ENCODE peak calls at places on chromosomes 11 and 22, in nine cellular contexts. P, J, G, U, M, V, S, F and W are unnamed samples.

GRCh38 chr22:48089601-48090331 is 1327.3 kb downstream of the TBC1D22A start:
- DNase-seq in P (peak), J (no peak), G (peak), U (no peak), M (no peak), V (no peak), S (no peak), F (peak), W (no peak)

GRCh38 chr11:70577948-70578347 is 179.6 kb downstream of the CTTN start:
- DNase-seq in P (no peak), J (no peak), G (no peak), U (no peak), M (peak), V (no peak), S (no peak), F (no peak), W (no peak)

GRCh38 chr22:29145321-29146072 is 60.2 kb upstream of the EMID1 start:
- DNase-seq in P (peak), J (no peak), G (no peak), U (peak), M (no peak), V (no peak), S (no peak), F (no peak), W (no peak)

GRCh38 chr11:101456812-101457211 is 127.0 kb downstream of the TRPC6 start:
- DNase-seq in P (no peak), J (no peak), G (no peak), U (no peak), M (no peak), V (no peak), S (no peak), F (no peak), W (no peak)

GRCh38 chr22:28402066-28402465 is 277.6 kb downstream of the TTC28 start:
- DNase-seq in P (no peak), J (no peak), G (no peak), U (no peak), M (no peak), V (no peak), S (no peak), F (no peak), W (no peak)

GRCh38 chr22:27129266-27129665 is 471.9 kb downstream of the MIAT start:
- DNase-seq in P (peak), J (no peak), G (peak), U (no peak), M (no peak), V (no peak), S (no peak), F (no peak), W (peak)

GRCh38 chr11:38005597-38005996 is 1407.6 kb upstream of the RAG2 start:
- DNase-seq in P (no peak), J (no peak), G (no peak), U (no peak), M (no peak), V (no peak), S (no peak), F (no peak), W (peak)

GRCh38 chr11:131880976-131881375 is 510.6 kb downstream of the NTM start:
- DNase-seq in P (no peak), J (no peak), G (no peak), U (no peak), M (no peak), V (no peak), S (no peak), F (no peak), W (no peak)

GRCh38 chr11:119316729-119317591 is at the start of gene MCAM:
- DNase-seq in P (peak), J (no peak), G (no peak), U (peak), M (peak), V (no peak), S (peak), F (peak), W (peak)

GRCh38 chr11:62398011-62398994 is 20.5 kb upstream of the SCGB1A1 start:
- DNase-seq in P (peak), J (no peak), G (peak), U (no peak), M (peak), V (no peak), S (no peak), F (peak), W (no peak)

GRCh38 chr22:48574776-48575566 is 1252.7 kb downstream of the BRD1 start:
- DNase-seq in P (no peak), J (no peak), G (peak), U (peak), M (peak), V (no peak), S (peak), F (no peak), W (no peak)

GRCh38 chr22:41919357-41920224 is 4.7 kb upstream of the SHISA8 start:
- DNase-seq in P (peak), J (no peak), G (no peak), U (peak), M (peak), V (peak), S (peak), F (peak), W (no peak)

GRCh38 chr22:25700996-25701815 is 40.8 kb upstream of the MYO18B start:
- DNase-seq in P (no peak), J (no peak), G (no peak), U (no peak), M (peak), V (no peak), S (no peak), F (no peak), W (no peak)

GRCh38 chr11:29224739-29225384 is 792.0 kb downstream of the KCNA4 start:
- DNase-seq in P (no peak), J (no peak), G (no peak), U (peak), M (no peak), V (no peak), S (peak), F (no peak), W (no peak)

GRCh38 chr11:128231845-128232410 is 355.4 kb downstream of the ETS1 start:
- DNase-seq in P (no peak), J (no peak), G (no peak), U (no peak), M (no peak), V (no peak), S (no peak), F (no peak), W (no peak)

GRCh38 chr11:60763692-60764369 is 7.2 kb downstream of the MS4A15 start:
- DNase-seq in P (no peak), J (no peak), G (no peak), U (no peak), M (no peak), V (peak), S (no peak), F (no peak), W (no peak)

GRCh38 chr22:46353483-46354105 is 18.1 kb downstream of the TRMU start:
- DNase-seq in P (no peak), J (no peak), G (no peak), U (no peak), M (no peak), V (no peak), S (no peak), F (no peak), W (no peak)

GRCh38 chr11:2943711-2944118 is 14.5 kb upstream of the PHLDA2 start:
- DNase-seq in P (no peak), J (no peak), G (no peak), U (no peak), M (peak), V (no peak), S (no peak), F (no peak), W (no peak)

GRCh38 chr11:57772562-57772961 is 11.0 kb downstream of the CTNND1 start:
- DNase-seq in P (no peak), J (no peak), G (no peak), U (no peak), M (no peak), V (no peak), S (no peak), F (no peak), W (no peak)

GRCh38 chr11:95363710-95364109 is 132.7 kb upstream of the SESN3 start:
- DNase-seq in P (no peak), J (no peak), G (no peak), U (no peak), M (no peak), V (no peak), S (peak), F (peak), W (no peak)

GRCh38 chr11:27076121-27076589 is 35.5 kb downstream of the BBOX1 start:
- DNase-seq in P (no peak), J (no peak), G (no peak), U (no peak), M (no peak), V (no peak), S (no peak), F (no peak), W (no peak)

GRCh38 chr11:116314012-116314411 is 458.8 kb downstream of the BUD13 start:
- DNase-seq in P (no peak), J (no peak), G (no peak), U (no peak), M (no peak), V (no peak), S (no peak), F (no peak), W (no peak)

GRCh38 chr11:47577460-47578041 is 1.2 kb downstream of the KBTBD4 start:
- DNase-seq in P (no peak), J (no peak), G (no peak), U (no peak), M (no peak), V (no peak), S (no peak), F (peak), W (no peak)

GRCh38 chr11:70159612-70160570 is 43.2 kb upstream of the FADD start:
- DNase-seq in P (no peak), J (peak), G (peak), U (no peak), M (no peak), V (no peak), S (no peak), F (no peak), W (peak)

GRCh38 chr11:114156766-114157165 is 97.3 kb downstream of the ZBTB16 start:
- DNase-seq in P (no peak), J (no peak), G (no peak), U (no peak), M (no peak), V (no peak), S (no peak), F (no peak), W (no peak)
- TF ChIP-seq MAX in P (no peak), J (no peak), G (no peak), U (no peak), M (no peak), V (no peak), S (no peak), F (no peak), W (no peak)

GRCh38 chr11:7436657-7437056 is 48.6 kb upstream of the OLFML1 start:
- DNase-seq in P (peak), J (no peak), G (no peak), U (no peak), M (no peak), V (no peak), S (no peak), F (no peak), W (peak)

GRCh38 chr11:7436146-7436545 is 49.2 kb upstream of the OLFML1 start:
- DNase-seq in P (no peak), J (no peak), G (no peak), U (no peak), M (no peak), V (no peak), S (no peak), F (no peak), W (no peak)

GRCh38 chr11:7442588-7443215 is 42.6 kb upstream of the OLFML1 start:
- DNase-seq in P (peak), J (peak), G (peak), U (peak), M (peak), V (peak), S (peak), F (peak), W (peak)

GRCh38 chr11:7437706-7438105 is 47.6 kb upstream of the OLFML1 start:
- DNase-seq in P (no peak), J (no peak), G (no peak), U (no peak), M (no peak), V (no peak), S (no peak), F (no peak), W (no peak)

DNA sequence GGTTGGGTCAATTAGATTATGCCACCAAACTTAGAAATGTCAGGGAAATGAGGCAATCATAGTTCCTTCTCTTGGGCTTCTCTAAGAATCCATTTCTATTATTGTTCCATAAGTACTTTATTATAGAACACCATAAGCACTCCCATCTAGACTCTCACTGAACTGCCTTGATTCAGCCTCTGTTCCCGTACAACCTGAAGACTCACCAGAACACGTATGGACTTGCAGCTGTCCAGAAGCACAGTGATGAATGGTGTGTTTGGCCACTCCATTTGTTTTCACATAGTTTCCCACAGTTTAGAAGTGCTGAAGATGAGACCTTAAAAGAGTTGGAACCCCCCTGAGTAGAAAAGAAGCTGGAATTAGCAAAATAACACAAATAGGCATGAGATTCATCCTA is 45.4 kb upstream of the OLFML1 start:
- DNase-seq in P (no peak), J (no peak), G (no peak), U (no peak), M (no peak), V (no peak), S (no peak), F (no peak), W (no peak)
- TF ChIP-seq MAX in P (no peak), J (no peak), G (no peak), U (no peak), M (no peak), V (no peak), S (no peak), F (no peak), W (no peak)

DNA sequence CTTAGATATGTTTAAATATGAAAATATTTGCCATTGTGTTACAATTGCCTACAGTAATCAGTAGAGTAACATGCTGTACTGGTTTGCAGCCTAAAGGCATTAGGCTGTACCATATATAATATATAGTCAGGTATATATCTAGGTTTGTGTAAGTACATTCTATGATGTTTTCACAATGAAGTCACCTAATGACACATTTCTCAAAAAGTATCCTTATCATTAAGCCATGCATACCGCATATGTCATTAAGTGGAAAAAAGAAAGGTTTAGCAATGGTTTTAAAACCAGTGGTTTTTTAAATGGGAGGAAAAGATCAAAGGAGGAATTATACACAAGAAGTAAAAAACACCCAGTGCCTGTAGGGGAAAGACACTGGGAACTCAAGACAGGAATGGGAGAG is 122.7 kb downstream of the RBFOX2 start:
- DNase-seq in P (no peak), J (no peak), G (no peak), U (no peak), M (no peak), V (no peak), S (no peak), F (no peak), W (no peak)
- TF ChIP-seq MAX in P (no peak), J (no peak), G (no peak), U (no peak), M (no peak), V (no peak), S (no peak), F (no peak), W (no peak)

DNA sequence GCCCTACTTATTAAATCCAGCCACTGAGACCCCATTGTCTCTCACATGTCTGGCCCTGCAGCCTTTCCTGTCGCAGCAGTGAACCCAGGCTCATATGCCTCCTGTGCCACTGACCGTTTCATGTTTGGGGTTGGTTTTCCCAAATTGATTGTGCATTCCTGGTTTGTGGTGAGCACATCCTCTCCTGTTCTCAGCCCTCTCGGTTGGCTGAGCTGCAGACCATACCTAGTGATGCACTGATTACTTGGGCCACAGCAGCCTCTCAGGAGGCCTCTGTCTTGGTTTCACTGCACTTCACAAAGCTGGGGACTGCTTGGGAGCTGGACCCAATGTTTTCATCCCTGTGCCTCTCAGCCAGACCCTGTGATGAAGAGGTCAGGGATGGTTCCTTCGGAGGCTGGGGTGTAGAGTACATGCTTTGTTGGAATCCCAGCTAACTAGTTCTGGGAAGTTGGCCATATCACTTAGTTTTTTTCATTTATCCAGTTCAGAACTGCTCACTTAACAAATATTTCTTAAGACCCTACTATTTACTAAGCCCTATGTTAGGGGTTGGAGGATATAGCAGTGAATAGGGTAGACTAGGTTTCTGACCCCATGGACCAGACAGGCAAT is 30.9 kb downstream of the PARVA start:
- DNase-seq in P (no peak), J (no peak), G (no peak), U (no peak), M (no peak), V (no peak), S (no peak), F (no peak), W (no peak)
- TF ChIP-seq MAX in P (no peak), J (no peak), G (no peak), U (no peak), M (no peak), V (no peak), S (no peak), F (no peak), W (no peak)

GRCh38 chr11:121592708-121593107 is 139.9 kb upstream of the SORL1-AS1 start:
- DNase-seq in P (no peak), J (no peak), G (no peak), U (no peak), M (no peak), V (peak), S (no peak), F (no peak), W (peak)

GRCh38 chr11:121590772-121591404 is 138.1 kb upstream of the SORL1-AS1 start:
- DNase-seq in P (no peak), J (no peak), G (no peak), U (no peak), M (peak), V (no peak), S (no peak), F (no peak), W (no peak)

GRCh38 chr11:121596195-121597145 is 143.7 kb upstream of the SORL1-AS1 start:
- DNase-seq in P (no peak), J (no peak), G (no peak), U (no peak), M (no peak), V (no peak), S (no peak), F (no peak), W (no peak)

GRCh38 chr11:121591405-121592033 is 138.8 kb upstream of the SORL1-AS1 start:
- DNase-seq in P (peak), J (peak), G (peak), U (peak), M (peak), V (peak), S (peak), F (peak), W (peak)

DNA sequence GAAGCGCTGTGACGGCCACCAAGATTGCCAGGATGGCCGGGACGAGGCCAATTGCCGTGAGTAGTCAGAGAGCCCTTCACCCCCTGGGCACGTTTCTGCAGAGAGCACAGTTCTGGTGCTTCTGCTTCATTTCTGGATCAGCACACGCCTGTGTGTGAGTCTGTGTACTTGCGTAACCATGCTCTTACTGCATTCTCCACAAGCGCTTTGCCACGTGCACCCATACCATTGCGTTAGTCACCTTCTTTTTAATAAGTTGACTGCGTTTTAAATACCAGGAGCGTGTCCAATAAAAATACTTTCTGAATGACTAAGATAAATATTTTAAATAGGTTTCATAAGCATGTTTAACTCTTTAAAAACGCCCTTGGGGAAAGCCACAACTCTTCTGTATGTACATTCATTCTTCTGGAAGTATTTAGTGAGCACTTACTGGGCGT is 143.0 kb upstream of the SORL1-AS1 start:
- DNase-seq in P (peak), J (peak), G (peak), U (no peak), M (no peak), V (no peak), S (no peak), F (no peak), W (no peak)
- TF ChIP-seq MAX in P (no peak), J (peak), G (peak), U (no peak), M (peak), V (no peak), S (no peak), F (no peak), W (no peak)

GRCh38 chr11:134976540-134976939 is 564.5 kb upstream of the B3GAT1 start:
- DNase-seq in P (no peak), J (no peak), G (no peak), U (peak), M (no peak), V (no peak), S (no peak), F (no peak), W (no peak)
- TF ChIP-seq MAX in P (no peak), J (no peak), G (no peak), U (no peak), M (no peak), V (no peak), S (no peak), F (no peak), W (no peak)

GRCh38 chr11:122202161-122202950 is 86.3 kb upstream of the BLID start:
- DNase-seq in P (no peak), J (peak), G (no peak), U (peak), M (peak), V (no peak), S (peak), F (no peak), W (peak)
- TF ChIP-seq MAX in P (no peak), J (no peak), G (peak), U (no peak), M (no peak), V (no peak), S (no peak), F (no peak), W (no peak)

GRCh38 chr11:115181480-115181879 is 322.7 kb downstream of the CADM1 start:
- DNase-seq in P (no peak), J (no peak), G (no peak), U (no peak), M (no peak), V (no peak), S (no peak), F (no peak), W (no peak)

GRCh38 chr11:115184901-115185300 is 319.3 kb downstream of the CADM1 start:
- DNase-seq in P (no peak), J (no peak), G (no peak), U (no peak), M (no peak), V (no peak), S (no peak), F (no peak), W (no peak)

GRCh38 chr11:115180272-115180671 is 323.9 kb downstream of the CADM1 start:
- DNase-seq in P (no peak), J (no peak), G (no peak), U (no peak), M (no peak), V (no peak), S (no peak), F (no peak), W (no peak)

GRCh38 chr11:115179647-115180046 is 324.6 kb downstream of the CADM1 start:
- DNase-seq in P (no peak), J (no peak), G (no peak), U (no peak), M (no peak), V (no peak), S (no peak), F (no peak), W (no peak)

DNA sequence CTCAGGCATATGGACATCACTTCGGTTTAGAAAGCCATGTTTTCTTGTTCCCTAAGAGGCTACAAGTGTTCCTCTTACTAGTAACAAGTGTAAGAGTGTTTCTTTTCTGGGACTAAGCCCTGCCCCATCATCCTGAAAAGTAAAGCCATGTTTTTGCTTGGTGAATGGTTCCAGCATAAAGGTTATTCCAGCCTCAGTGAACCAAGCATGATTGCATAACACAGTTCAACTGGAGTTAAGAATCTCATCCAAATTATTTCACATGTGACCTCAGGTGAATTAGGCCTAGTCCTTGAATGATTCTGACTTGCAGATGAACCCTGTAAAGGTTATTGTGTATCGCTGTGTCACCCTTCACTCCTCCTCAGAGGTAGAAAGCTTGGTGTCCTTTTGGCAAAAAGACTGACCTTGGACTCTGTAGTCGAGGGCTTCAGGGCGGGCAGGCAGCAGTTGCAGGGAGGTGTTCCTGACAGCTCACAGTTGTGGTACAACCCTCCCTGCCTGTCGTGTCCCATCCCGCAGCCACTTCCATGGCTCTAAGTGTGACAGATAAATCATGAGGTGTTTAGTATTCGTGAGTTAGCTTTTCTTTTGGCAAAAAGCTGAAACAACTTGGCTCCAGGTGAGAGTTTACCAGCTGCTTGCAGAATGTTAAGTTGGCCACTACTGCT is 321.8 kb downstream of the CADM1 start:
- DNase-seq in P (no peak), J (no peak), G (no peak), U (no peak), M (no peak), V (no peak), S (no peak), F (no peak), W (no peak)
- TF ChIP-seq MAX in P (no peak), J (no peak), G (no peak), U (no peak), M (no peak), V (no peak), S (no peak), F (no peak), W (no peak)